ENCODE peak calls at places on chromosomes 11 and 22, in seven cellular contexts. G, M, L, A, C, P and N are unnamed samples.

GRCh38 chr11:130209944-130210854 is 50.6 kb downstream of the ST14 start:
- DNase-seq in G (peak), M (no peak), L (peak), A (peak), C (peak), P (no peak), N (no peak)

GRCh38 chr22:23220485-23221350 is 40.4 kb downstream of the BCR start:
- DNase-seq in G (no peak), M (no peak), L (no peak), A (no peak), C (peak), P (peak), N (no peak)

GRCh38 chr22:17213976-17214375 is 5.3 kb downstream of the ADA2 start:
- DNase-seq in G (peak), M (peak), L (peak), A (peak), C (peak), P (peak), N (peak)

GRCh38 chr11:29129850-29130249 is 887.0 kb downstream of the KCNA4 start:
- DNase-seq in G (no peak), M (peak), L (no peak), A (no peak), C (no peak), P (no peak), N (no peak)

GRCh38 chr11:14713518-14714244 is 70.1 kb downstream of the PDE3B start:
- DNase-seq in G (no peak), M (no peak), L (no peak), A (no peak), C (no peak), P (no peak), N (no peak)

GRCh38 chr11:122748968-122749687 is 89.2 kb upstream of the CRTAM start:
- DNase-seq in G (no peak), M (no peak), L (peak), A (no peak), C (peak), P (no peak), N (no peak)

GRCh38 chr22:46007848-46008261 is 30.9 kb upstream of the WNT7B start:
- DNase-seq in G (no peak), M (no peak), L (peak), A (peak), C (peak), P (peak), N (peak)

GRCh38 chr11:3732671-3733070 is 61.5 kb upstream of the CHRNA10 start:
- DNase-seq in G (no peak), M (no peak), L (no peak), A (no peak), C (no peak), P (no peak), N (no peak)

GRCh38 chr11:128719556-128719824 is 25.6 kb downstream of the FLI1 start:
- DNase-seq in G (peak), M (no peak), L (no peak), A (no peak), C (no peak), P (no peak), N (no peak)

GRCh38 chr22:24505337-24505736 is 10.2 kb downstream of the UPB1 start:
- DNase-seq in G (peak), M (no peak), L (no peak), A (peak), C (no peak), P (no peak), N (no peak)

GRCh38 chr11:34313099-34313517 is 44.7 kb downstream of the ABTB2 start:
- DNase-seq in G (peak), M (no peak), L (no peak), A (no peak), C (no peak), P (no peak), N (peak)

GRCh38 chr11:90252053-90252452 is 29.2 kb upstream of the CHORDC1 start:
- DNase-seq in G (no peak), M (no peak), L (no peak), A (no peak), C (no peak), P (no peak), N (no peak)

GRCh38 chr22:24952837-24953293 is 349 bp downstream of the KIAA1671 start:
- DNase-seq in G (peak), M (peak), L (peak), A (peak), C (peak), P (peak), N (peak)

GRCh38 chr22:23236026-23236425 is 55.7 kb downstream of the BCR start:
- DNase-seq in G (no peak), M (no peak), L (no peak), A (no peak), C (no peak), P (no peak), N (no peak)

GRCh38 chr11:45157247-45158209 is 11.1 kb downstream of the PRDM11 start:
- DNase-seq in G (no peak), M (no peak), L (peak), A (no peak), C (no peak), P (no peak), N (no peak)

GRCh38 chr11:67032830-67033555 is 10.1 kb downstream of the SYT12 start:
- DNase-seq in G (no peak), M (peak), L (no peak), A (no peak), C (no peak), P (no peak), N (no peak)

GRCh38 chr11:131910491-131911387 is 540.3 kb downstream of the NTM start:
- DNase-seq in G (no peak), M (peak), L (no peak), A (no peak), C (no peak), P (no peak), N (no peak)

GRCh38 chr11:98260983-98261382 is 759.8 kb upstream of the CNTN5 start:
- DNase-seq in G (no peak), M (no peak), L (no peak), A (no peak), C (no peak), P (no peak), N (no peak)

GRCh38 chr22:38871360-38872171 is 450 bp downstream of the CBX6 start:
- DNase-seq in G (no peak), M (peak), L (peak), A (peak), C (no peak), P (peak), N (no peak)

GRCh38 chr11:9169595-9170295 is 78.3 kb upstream of the SCUBE2 start:
- DNase-seq in G (no peak), M (peak), L (no peak), A (no peak), C (no peak), P (no peak), N (no peak)

GRCh38 chr11:130181295-130182272 is 22.0 kb downstream of the ST14 start:
- DNase-seq in G (peak), M (peak), L (no peak), A (peak), C (peak), P (no peak), N (no peak)

GRCh38 chr22:39717099-39717498 is 146.5 kb downstream of the CACNA1I start:
- DNase-seq in G (no peak), M (no peak), L (no peak), A (no peak), C (no peak), P (no peak), N (no peak)

GRCh38 chr22:44739024-44739423 is 13.4 kb upstream of the ARHGAP8 start:
- DNase-seq in G (no peak), M (no peak), L (no peak), A (no peak), C (no peak), P (no peak), N (no peak)

GRCh38 chr11:35781342-35782171 is 119.0 kb downstream of the TRIM44 start:
- DNase-seq in G (no peak), M (peak), L (no peak), A (no peak), C (no peak), P (no peak), N (no peak)

GRCh38 chr22:19182472-19183157 is 4.1 kb upstream of the SLC25A1 start:
- DNase-seq in G (no peak), M (no peak), L (no peak), A (no peak), C (no peak), P (no peak), N (no peak)

GRCh38 chr22:17845790-17846189 is 71.5 kb upstream of the BID start:
- DNase-seq in G (no peak), M (no peak), L (peak), A (no peak), C (no peak), P (no peak), N (no peak)

GRCh38 chr11:10543782-10544181 is 2.8 kb upstream of the RNF141 start:
- DNase-seq in G (no peak), M (no peak), L (no peak), A (no peak), C (no peak), P (no peak), N (no peak)

GRCh38 chr11:114131366-114131963 is 72.0 kb downstream of the ZBTB16 start:
- DNase-seq in G (no peak), M (no peak), L (peak), A (no peak), C (peak), P (no peak), N (no peak)

GRCh38 chr11:10725114-10725906 is 25.7 kb upstream of the CTR9 start:
- DNase-seq in G (no peak), M (no peak), L (no peak), A (no peak), C (no peak), P (no peak), N (no peak)

GRCh38 chr22:19598054-19598855 is 74.0 kb upstream of the CLDN5 start:
- DNase-seq in G (peak), M (no peak), L (no peak), A (no peak), C (no peak), P (no peak), N (no peak)

GRCh38 chr11:12523180-12523924 is 146.0 kb downstream of the PARVA start:
- DNase-seq in G (no peak), M (no peak), L (peak), A (no peak), C (no peak), P (no peak), N (no peak)

GRCh38 chr11:12517741-12518140 is 140.4 kb downstream of the PARVA start:
- DNase-seq in G (no peak), M (no peak), L (peak), A (no peak), C (no peak), P (no peak), N (no peak)

GRCh38 chr11:12516387-12517110 is 139.2 kb downstream of the PARVA start:
- DNase-seq in G (no peak), M (no peak), L (peak), A (no peak), C (no peak), P (no peak), N (no peak)

GRCh38 chr11:12517306-12517705 is 139.9 kb downstream of the PARVA start:
- DNase-seq in G (no peak), M (no peak), L (peak), A (no peak), C (no peak), P (no peak), N (no peak)

GRCh38 chr11:12518606-12519385 is 141.4 kb downstream of the PARVA start:
- DNase-seq in G (no peak), M (no peak), L (peak), A (no peak), C (no peak), P (no peak), N (no peak)
- TF ChIP-seq POLR2A in G (no peak), M (no peak), L (no peak), A (no peak), C (no peak), P (no peak), N (no peak)

GRCh38 chr22:29208502-29208862 is 2.8 kb downstream of the EMID1 start:
- DNase-seq in G (no peak), M (no peak), L (no peak), A (no peak), C (no peak), P (no peak), N (no peak)
- TF ChIP-seq CTCF in G (no peak), M (no peak), L (no peak), A (no peak), C (no peak), P (no peak), N (no peak)

GRCh38 chr11:64520013-64520412 is 71.0 kb upstream of the SLC22A12 start:
- DNase-seq in G (no peak), M (no peak), L (no peak), A (no peak), C (no peak), P (no peak), N (no peak)

GRCh38 chr11:64518928-64519327 is 72.1 kb upstream of the SLC22A12 start:
- DNase-seq in G (no peak), M (no peak), L (no peak), A (no peak), C (no peak), P (no peak), N (no peak)

GRCh38 chr11:64522036-64522435 is 69.0 kb upstream of the SLC22A12 start:
- DNase-seq in G (peak), M (no peak), L (no peak), A (no peak), C (no peak), P (no peak), N (no peak)

GRCh38 chr11:64522843-64523242 is 68.2 kb upstream of the SLC22A12 start:
- DNase-seq in G (no peak), M (no peak), L (no peak), A (no peak), C (no peak), P (no peak), N (no peak)

DNA sequence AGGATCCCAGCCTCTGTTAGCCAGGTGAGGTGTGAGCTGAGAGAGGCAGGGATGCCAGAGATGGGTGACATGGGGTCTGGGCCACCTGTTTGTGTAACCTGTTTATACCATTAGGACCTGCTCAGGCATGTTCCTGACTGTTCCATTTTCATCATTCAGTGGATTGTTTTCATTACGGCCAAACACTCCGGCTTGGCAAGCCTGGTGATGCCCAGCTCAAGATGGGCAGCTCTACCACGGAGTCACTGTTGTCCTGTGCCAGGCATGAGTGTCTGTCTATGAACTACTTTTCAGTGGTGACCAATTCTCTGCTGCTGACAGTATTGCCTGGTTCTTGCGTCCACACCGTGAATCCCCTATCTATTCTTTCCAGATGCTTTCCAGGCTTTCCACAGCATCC is 71.5 kb upstream of the SLC22A12 start:
- DNase-seq in G (no peak), M (no peak), L (no peak), A (no peak), C (no peak), P (no peak), N (no peak)
- TF ChIP-seq POLR2A in G (no peak), M (no peak), L (no peak), A (no peak), C (no peak), P (no peak), N (no peak)

GRCh38 chr11:848988-849824 is 6.6 kb downstream of the TSPAN4 start:
- DNase-seq in G (no peak), M (no peak), L (no peak), A (no peak), C (no peak), P (no peak), N (no peak)

GRCh38 chr11:852762-853161 is 10.1 kb downstream of the TSPAN4 start:
- DNase-seq in G (no peak), M (no peak), L (no peak), A (no peak), C (no peak), P (no peak), N (no peak)

GRCh38 chr11:849951-850776 is 7.5 kb downstream of the TSPAN4 start:
- DNase-seq in G (no peak), M (no peak), L (no peak), A (no peak), C (no peak), P (no peak), N (no peak)

GRCh38 chr11:848380-848931 is 5.8 kb downstream of the TSPAN4 start:
- DNase-seq in G (no peak), M (no peak), L (no peak), A (peak), C (peak), P (no peak), N (peak)

GRCh38 chr11:850777-851762 is 8.4 kb downstream of the TSPAN4 start:
- DNase-seq in G (no peak), M (no peak), L (no peak), A (no peak), C (no peak), P (peak), N (no peak)
- TF ChIP-seq CTCF in G (no peak), M (no peak), L (no peak), A (no peak), C (no peak), P (no peak), N (no peak)

DNA sequence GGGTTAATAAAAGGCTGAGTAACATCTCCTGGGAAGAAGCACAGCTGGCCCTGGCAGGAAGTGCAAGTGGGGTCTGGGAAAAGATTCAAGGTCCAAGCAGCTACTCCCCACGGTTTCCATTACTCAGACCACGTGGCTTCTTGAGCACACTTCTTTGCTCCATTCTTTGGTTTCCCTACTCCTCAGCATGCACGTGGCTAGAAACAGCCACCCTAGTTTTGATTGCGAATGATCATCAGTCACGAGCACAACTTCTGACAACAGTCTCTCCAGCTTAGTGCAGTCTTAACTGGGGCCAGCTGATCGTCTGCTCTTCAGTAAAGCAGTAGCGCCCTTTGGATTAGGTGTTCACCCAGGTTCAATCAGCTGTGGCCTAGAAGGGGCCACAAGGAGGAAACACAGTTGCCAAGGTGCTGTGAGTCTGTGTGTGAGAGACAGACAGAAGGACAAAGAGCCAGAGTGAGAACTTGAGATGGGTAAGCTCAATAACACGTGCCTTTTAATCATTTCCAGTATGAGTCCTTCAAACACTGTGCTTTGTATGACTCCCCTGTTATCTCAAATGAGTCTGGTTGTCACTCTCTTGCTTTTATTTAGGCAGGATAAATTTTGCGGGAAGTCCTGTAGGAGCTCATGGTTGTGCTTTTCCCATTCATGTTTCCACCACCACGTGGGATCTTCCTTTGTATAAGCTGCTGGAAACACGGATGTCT is 956 bp upstream of the PARVA start:
- DNase-seq in G (no peak), M (no peak), L (peak), A (no peak), C (peak), P (peak), N (no peak)
- TF ChIP-seq POLR2A in G (no peak), M (no peak), L (no peak), A (no peak), C (no peak), P (peak), N (no peak)

GRCh38 chr22:42270178-42270511 is 308 bp downstream of the TCF20 start:
- DNase-seq in G (no peak), M (peak), L (no peak), A (no peak), C (no peak), P (peak), N (no peak)

GRCh38 chr22:42271191-42271813 is 849 bp upstream of the TCF20 start:
- DNase-seq in G (no peak), M (no peak), L (no peak), A (no peak), C (no peak), P (no peak), N (no peak)

GRCh38 chr22:42270512-42271190 is at the start of gene TCF20:
- DNase-seq in G (peak), M (peak), L (peak), A (peak), C (peak), P (peak), N (peak)

GRCh38 chr22:42268852-42269406 is 1.5 kb downstream of the TCF20 start:
- DNase-seq in G (no peak), M (no peak), L (no peak), A (no peak), C (no peak), P (no peak), N (no peak)

GRCh38 chr22:42269407-42270177 is 861 bp downstream of the TCF20 start:
- DNase-seq in G (peak), M (peak), L (peak), A (peak), C (peak), P (peak), N (peak)
- TF ChIP-seq CTCF in G (no peak), M (no peak), L (no peak), A (no peak), C (peak), P (no peak), N (no peak)

GRCh38 chr11:85647604-85648299 is at the start of gene TMEM126A:
- DNase-seq in G (peak), M (peak), L (peak), A (peak), C (peak), P (peak), N (peak)
- TF ChIP-seq POLR2A in G (peak), M (peak), L (peak), A (peak), C (peak), P (peak), N (peak)